ENCODE peak calls at places on chromosomes 12 and 14, in nine cellular contexts. X, S, P, L, A, R, B, C and Q are unnamed samples.

GRCh38 chr14:79077096-79077495 is 906.9 kb downstream of the NRXN3 start:
- DNase-seq in L (no peak), S (no peak), X (no peak), P (no peak), C (no peak), R (no peak), A (no peak), B (no peak), Q (no peak)

GRCh38 chr12:75712223-75712622 is 200.8 kb upstream of the KRR1 start:
- DNase-seq in A (no peak), L (no peak), R (no peak), B (no peak), S (no peak), C (no peak), X (no peak), P (no peak), Q (no peak)

GRCh38 chr14:64726585-64726890 is 22.3 kb downstream of the PLEKHG3 start:
- DNase-seq in C (peak; percentile 18), B (no peak), P (no peak), A (no peak), X (no peak), S (peak; percentile 59), L (no peak), R (no peak), Q (peak; percentile 94)

GRCh38 chr12:98544741-98545140 is 29.4 kb downstream of the TMPO start:
- DNase-seq in C (no peak), B (no peak), S (peak; percentile 37), P (no peak), A (no peak), R (no peak), L (no peak), X (no peak), Q (no peak)

GRCh38 chr12:52391618-52392002 is 6.2 kb upstream of the KRT84 start:
- DNase-seq in L (peak; percentile 68), C (no peak), R (no peak), S (peak; percentile 16), B (no peak), A (peak; percentile 73), X (no peak), P (peak; percentile 62), Q (peak; percentile 75)

GRCh38 chr14:95464524-95464923 is 51.9 kb downstream of the SYNE3 start:
- DNase-seq in X (no peak), C (no peak), S (no peak), B (no peak), P (no peak), R (no peak), A (no peak), L (no peak), Q (no peak)

GRCh38 chr14:94650806-94651805 is 38.9 kb downstream of the SERPINA3 start:
- DNase-seq in S (no peak), B (no peak), L (no peak), X (no peak), A (peak; percentile 73), P (no peak), R (no peak), C (no peak), Q (no peak)

GRCh38 chr12:9634177-9634803 is 26.6 kb upstream of the KLRB1 start:
- DNase-seq in L (peak; percentile 64), R (peak; percentile 80), X (peak; percentile 45), S (peak; percentile 73), A (peak; percentile 35), B (no peak), P (no peak), C (peak; percentile 72), Q (peak; percentile 52)

GRCh38 chr12:97630875-97631274 is 168.3 kb downstream of the RMST start:
- DNase-seq in X (no peak), C (no peak), S (no peak), B (no peak), A (no peak), P (no peak), R (no peak), L (no peak), Q (no peak)